ENCODE peak calls at places on chromosomes 1 and 21, in ten cellular contexts. C is GM23338, D is Karpas-422, W is PC-9, B is HCT116, Z is MM.1S, U is hepatocyte, N is PC-3, F is GM23248, G is SK-N-SH. O is an unnamed sample.

GRCh38 chr1:62144238-62144831 is 50.3 kb upstream of the L1TD1 start:
- DNase-seq in C (peak; percentile 82), D (peak; percentile 84), W (peak; percentile 49), B (peak; percentile 31), Z (peak; percentile 62), U (peak; percentile 67), N (peak; percentile 79), F (peak; percentile 60), G (peak; percentile 41), O (peak; percentile 36)

GRCh38 chr1:61224609-61225008 is 142.2 kb downstream of the NFIA start:
- DNase-seq in C (no peak), D (no peak), W (no peak), B (no peak), Z (no peak), U (no peak), N (no peak), F (no peak), G (no peak), O (no peak)

GRCh38 chr21:15631342-15631741 is 98.4 kb upstream of the USP25 start:
- DNase-seq in C (no peak), D (no peak), W (no peak), B (no peak), Z (no peak), U (peak; percentile 43), N (peak; percentile 81), F (peak; percentile 90), G (no peak), O (no peak)

GRCh38 chr21:30408782-30409494 is 13.1 kb downstream of the KRTAP13-1 start:
- DNase-seq in C (peak; percentile 96), D (peak; percentile 75), W (peak; percentile 49), B (peak; percentile 2), Z (peak; percentile 68), U (peak; percentile 81), N (peak; percentile 93), F (peak; percentile 49), G (peak; percentile 49), O (no peak)

GRCh38 chr1:36203027-36203553 is 21.2 kb upstream of the THRAP3 start:
- DNase-seq in C (no peak), D (peak; percentile 35), W (no peak), B (no peak), Z (no peak), U (no peak), N (no peak), F (no peak), G (no peak), O (no peak)

GRCh38 chr1:157992031-157992568 is 1.3 kb upstream of the KIRREL1 start:
- DNase-seq in C (peak; percentile 87), D (peak; percentile 76), W (peak; percentile 67), B (no peak), Z (peak; percentile 66), U (peak; percentile 86), N (peak; percentile 84), F (peak; percentile 84), G (peak; percentile 63), O (peak; percentile 53)

GRCh38 chr1:43834280-43835140 is 99.1 kb upstream of the ARTN start:
- DNase-seq in C (no peak), D (no peak), W (peak; percentile 81), B (no peak), Z (no peak), U (no peak), N (peak; percentile 86), F (peak; percentile 89), G (no peak), O (peak; percentile 40)

GRCh38 chr1:86231076-86231475 is 74.5 kb upstream of the COL24A1 start:
- DNase-seq in C (no peak), D (no peak), W (no peak), B (no peak), Z (no peak), U (no peak), N (no peak), F (peak; percentile 21), G (no peak), O (no peak)

GRCh38 chr1:240169188-240169587 is 77.5 kb downstream of the FMN2 start:
- DNase-seq in C (peak; percentile 38), D (peak; percentile 57), W (no peak), B (no peak), Z (no peak), U (no peak), N (peak; percentile 69), F (peak; percentile 60), G (no peak), O (peak; percentile 8)

GRCh38 chr1:61055110-61055614 is 27.2 kb upstream of the NFIA start:
- DNase-seq in C (no peak), D (no peak), W (no peak), B (no peak), Z (no peak), U (peak; percentile 58), N (peak; percentile 26), F (peak; percentile 26), G (no peak), O (no peak)

GRCh38 chr1:11051781-11052510 is 4.9 kb upstream of the MASP2 start:
- DNase-seq in C (no peak), D (peak; percentile 75), W (no peak), B (no peak), Z (no peak), U (no peak), N (no peak), F (peak; percentile 22), G (no peak), O (peak; percentile 58)

GRCh38 chr21:41955516-41955915 is 1.7 kb upstream of the C2CD2 start:
- DNase-seq in C (no peak), D (no peak), W (no peak), B (no peak), Z (no peak), U (no peak), N (no peak), F (no peak), G (no peak), O (no peak)

GRCh38 chr21:34968414-34969333 is 80.4 kb downstream of the RUNX1 start:
- DNase-seq in C (no peak), D (no peak), W (no peak), B (no peak), Z (no peak), U (no peak), N (no peak), F (no peak), G (no peak), O (no peak)

GRCh38 chr21:34969431-34970036 is 79.6 kb downstream of the RUNX1 start:
- DNase-seq in C (no peak), D (no peak), W (no peak), B (no peak), Z (no peak), U (no peak), N (no peak), F (no peak), G (no peak), O (no peak)

GRCh38 chr21:34971656-34972055 is 77.4 kb downstream of the RUNX1 start:
- DNase-seq in C (no peak), D (no peak), W (no peak), B (no peak), Z (no peak), U (no peak), N (no peak), F (no peak), G (no peak), O (no peak)

GRCh38 chr21:34970126-34970525 is 79.0 kb downstream of the RUNX1 start:
- DNase-seq in C (no peak), D (no peak), W (no peak), B (no peak), Z (no peak), U (no peak), N (no peak), F (peak; percentile 25), G (no peak), O (no peak)

GRCh38 chr21:34970566-34970965 is 78.5 kb downstream of the RUNX1 start:
- DNase-seq in C (no peak), D (no peak), W (no peak), B (no peak), Z (no peak), U (no peak), N (no peak), F (no peak), G (no peak), O (no peak)
- H4K20me1 ChIP-seq in C (no peaks in the 10 kb centered on the region), D (peaks cover 21% of the 10 kb centered on the region), W (no peaks in the 10 kb centered on the region), B (no peaks in the 10 kb centered on the region), Z (no peaks in the 10 kb centered on the region), U (no peaks in the 10 kb centered on the region), N (no peaks in the 10 kb centered on the region), F (no peaks in the 10 kb centered on the region), G (no peaks in the 10 kb centered on the region), O (peaks cover 32% of the 10 kb centered on the region)

GRCh38 chr1:119680723-119681122 is 31.0 kb upstream of the PHGDH start:
- DNase-seq in C (no peak), D (no peak), W (no peak), B (no peak), Z (no peak), U (no peak), N (peak; percentile 15), F (no peak), G (no peak), O (no peak)
- H3K9me2 ChIP-seq in C (no peaks in the 10 kb centered on the region), D (no peaks in the 10 kb centered on the region), W (no peaks in the 10 kb centered on the region), B (no peaks in the 10 kb centered on the region), Z (no peaks in the 10 kb centered on the region), U (no peaks in the 10 kb centered on the region), N (no peaks in the 10 kb centered on the region), F (no peaks in the 10 kb centered on the region), G (no peaks in the 10 kb centered on the region), O (no peaks in the 10 kb centered on the region)

DNA sequence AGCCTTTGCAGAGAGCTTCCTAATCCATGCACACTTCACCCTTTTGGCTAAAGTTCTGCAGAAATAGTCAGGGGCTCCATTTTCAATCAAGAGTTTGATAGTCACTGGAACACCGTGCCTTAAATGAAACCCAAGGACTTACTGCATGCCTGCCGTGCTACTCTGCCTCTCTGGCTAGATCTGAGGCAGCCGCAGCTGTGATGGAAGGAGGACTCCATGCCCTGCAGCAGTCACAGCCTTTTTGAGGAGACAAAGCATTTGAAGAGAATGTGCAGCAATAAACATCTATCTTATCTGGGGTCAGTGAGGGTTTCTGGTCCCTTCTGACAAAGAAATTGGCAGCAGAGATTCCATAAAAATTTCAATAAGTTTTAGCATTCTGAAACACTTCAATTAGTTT is 78.1 kb downstream of the BCAR3 start:
- DNase-seq in C (no peak), D (no peak), W (no peak), B (no peak), Z (no peak), U (no peak), N (no peak), F (no peak), G (no peak), O (no peak)
- H4K20me1 ChIP-seq in C (no peaks in the 10 kb centered on the region), D (peaks cover 4% of the 10 kb centered on the region), W (peaks cover 100% of the 10 kb centered on the region), B (peaks cover 22% of the 10 kb centered on the region), Z (no peaks in the 10 kb centered on the region), U (no peaks in the 10 kb centered on the region), N (peaks cover 91% of the 10 kb centered on the region), F (peaks cover 33% of the 10 kb centered on the region), G (peaks cover 89% of the 10 kb centered on the region), O (no peaks in the 10 kb centered on the region)

DNA sequence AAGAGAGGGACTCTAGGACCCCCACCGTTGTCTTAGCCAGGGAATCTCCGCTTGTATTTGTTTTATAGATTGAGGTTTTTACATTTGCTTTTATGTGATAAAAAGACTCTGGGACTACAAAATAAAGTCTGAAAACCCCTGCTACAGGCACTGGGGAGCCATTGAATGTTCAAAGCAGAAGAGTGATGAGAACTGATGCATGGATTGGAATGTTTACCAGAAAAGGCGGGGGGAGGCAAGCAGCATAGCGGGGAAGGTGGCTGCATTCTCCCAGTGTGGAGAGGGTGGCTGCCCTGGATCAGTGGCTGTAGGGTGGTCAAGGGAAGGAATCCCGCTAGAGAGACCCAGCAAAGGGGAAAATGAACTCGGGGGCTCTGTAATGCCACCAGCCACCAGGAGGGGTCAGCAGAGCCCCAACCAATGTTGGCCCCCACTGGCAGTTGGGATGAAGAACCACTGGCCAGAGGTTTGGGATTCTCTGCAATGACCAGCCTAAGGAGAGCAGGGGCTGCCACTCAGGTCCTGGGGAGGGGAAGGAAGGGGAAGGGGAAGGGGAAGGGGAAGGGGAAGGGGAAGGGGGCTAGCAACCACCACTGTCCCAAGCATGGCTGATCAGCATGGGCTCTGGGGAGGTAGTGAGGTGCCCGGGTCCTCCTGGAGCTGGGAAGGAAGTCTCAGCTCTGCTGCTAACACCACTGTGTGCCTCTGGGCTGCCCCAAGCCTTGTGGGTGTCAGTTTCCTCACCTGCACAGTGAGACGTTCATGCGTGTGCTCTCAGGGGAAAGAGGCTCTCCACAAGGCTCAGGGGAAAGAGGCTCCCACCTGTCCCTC is 19.2 kb upstream of the PEF1 start:
- DNase-seq in C (peak; percentile 82), D (peak; percentile 80), W (peak; percentile 67), B (peak; percentile 13), Z (peak; percentile 30), U (peak; percentile 70), N (peak; percentile 72), F (peak; percentile 65), G (peak; percentile 93), O (peak; percentile 60)
- H3K9me2 ChIP-seq in C (no peaks in the 10 kb centered on the region), D (no peaks in the 10 kb centered on the region), W (no peaks in the 10 kb centered on the region), B (no peaks in the 10 kb centered on the region), Z (no peaks in the 10 kb centered on the region), U (no peaks in the 10 kb centered on the region), N (no peaks in the 10 kb centered on the region), F (no peaks in the 10 kb centered on the region), G (no peaks in the 10 kb centered on the region), O (no peaks in the 10 kb centered on the region)

O was measured in OCI-LY7.